ENCODE peak calls at places on chromosomes 12 and 14, in ten cellular contexts. V is astrocyte; R is CD8-positive, alpha-beta T cell; M is uterus; H is A549; J is endodermal cell; G is hepatocyte; C is IMR-90; T is PC-3; K is Peyer's patch. Q is an unnamed sample. For H3K4me1, the result is how much of the 10 kb centered on the place peaks cover.

GRCh38 chr14:94423465-94424056 is 29.0 kb downstream of the SERPINA11 start:
- DNase-seq in C (peak), T (peak), G (peak), K (peak), J (peak), H (peak), V (peak), M (peak), R (no peak), Q (peak)

GRCh38 chr12:851913-852312 is 97.6 kb downstream of the RAD52 start:
- DNase-seq in R (no peak), M (no peak), K (no peak), C (peak), T (peak), J (no peak), G (peak), H (peak), V (peak), Q (no peak)

GRCh38 chr14:81162941-81163340 is 57.8 kb downstream of the GTF2A1 start:
- DNase-seq in R (no peak), M (no peak), H (no peak), G (no peak), V (no peak), K (no peak), C (peak), J (no peak), T (peak), Q (no peak)

GRCh38 chr14:56199976-56200577 is 81.9 kb downstream of the PELI2 start:
- DNase-seq in T (no peak), H (no peak), V (peak), K (no peak), C (peak), M (no peak), G (no peak), J (no peak), R (no peak), Q (no peak)

GRCh38 chr12:27009926-27010325 is 4.3 kb downstream of the TM7SF3 start:
- DNase-seq in M (no peak), K (no peak), T (peak), J (no peak), C (no peak), V (no peak), R (no peak), G (no peak), H (no peak), Q (no peak)

GRCh38 chr14:38808734-38809455 is 294.1 kb downstream of the SEC23A start:
- DNase-seq in H (no peak), V (no peak), C (no peak), R (no peak), M (no peak), K (peak), G (peak), J (peak), T (peak), Q (no peak)

GRCh38 chr12:65631621-65632111 is 192.6 kb upstream of the HMGA2 start:
- DNase-seq in V (peak), R (no peak), J (no peak), K (no peak), H (peak), T (peak), M (no peak), G (peak), C (peak), Q (peak)

GRCh38 chr12:450438-450837 is 9.3 kb upstream of the B4GALNT3 start:
- DNase-seq in J (no peak), K (no peak), H (no peak), V (no peak), T (no peak), G (peak), C (no peak), M (no peak), R (no peak), Q (no peak)

GRCh38 chr14:105092124-105092911 is 27.1 kb upstream of the GPR132 start:
- DNase-seq in H (peak), K (peak), J (peak), M (peak), G (peak), R (no peak), V (no peak), C (no peak), T (peak), Q (no peak)

GRCh38 chr14:39383026-39383626 is 49.1 kb downstream of the FBXO33 start:
- DNase-seq in C (no peak), G (no peak), J (no peak), R (no peak), M (no peak), V (no peak), K (no peak), H (no peak), T (no peak), Q (no peak)

GRCh38 chr12:75487310-75487709 is 6.8 kb downstream of the GLIPR1 start:
- DNase-seq in R (no peak), G (no peak), J (peak), M (no peak), H (no peak), C (no peak), T (no peak), K (no peak), V (no peak), Q (no peak)

GRCh38 chr14:104119119-104119699 is 19.2 kb upstream of the KIF26A start:
- DNase-seq in V (no peak), C (no peak), H (no peak), M (no peak), G (no peak), R (no peak), J (peak), K (no peak), T (no peak), Q (no peak)

GRCh38 chr12:116532428-116532827 is 26.8 kb upstream of the MAP1LC3B2 start:
- DNase-seq in M (no peak), K (no peak), J (no peak), C (no peak), H (no peak), G (no peak), V (no peak), T (no peak), R (no peak), Q (no peak)

GRCh38 chr12:115160290-115161108 is 476.5 kb upstream of the TBX3 start:
- DNase-seq in M (no peak), T (no peak), K (no peak), J (no peak), H (no peak), R (no peak), C (no peak), G (no peak), V (no peak), Q (no peak)

GRCh38 chr12:123734268-123734667 is 22.1 kb downstream of the ATP6V0A2 start:
- DNase-seq in M (no peak), R (no peak), T (no peak), V (no peak), G (no peak), H (no peak), J (no peak), C (no peak), K (no peak), Q (no peak)

GRCh38 chr12:12441051-12441807 is 84.4 kb downstream of the BORCS5 start:
- DNase-seq in K (no peak), C (no peak), J (no peak), M (no peak), G (no peak), V (no peak), R (no peak), H (no peak), T (no peak), Q (no peak)

GRCh38 chr14:74015178-74015577 is 3.9 kb downstream of the ENTPD5 start:
- DNase-seq in G (no peak), J (no peak), T (no peak), R (no peak), H (no peak), C (no peak), V (no peak), M (no peak), K (no peak), Q (no peak)

GRCh38 chr12:121050725-121051124 is 11.7 kb upstream of the OASL start:
- DNase-seq in T (peak), J (peak), G (no peak), C (peak), M (no peak), R (no peak), V (no peak), K (no peak), H (no peak), Q (no peak)

GRCh38 chr12:124655317-124656213 is 88.2 kb upstream of the NCOR2 start:
- DNase-seq in C (peak), J (peak), T (no peak), V (peak), R (no peak), G (peak), H (peak), M (peak), K (no peak), Q (peak)

GRCh38 chr14:66495214-66496098 is 9.3 kb downstream of the CCDC196 start:
- DNase-seq in T (peak), J (peak), R (no peak), M (peak), G (peak), C (peak), V (peak), H (peak), K (no peak), Q (peak)

GRCh38 chr12:31521972-31522371 is 69.0 kb downstream of the DENND5B start:
- DNase-seq in V (no peak), R (no peak), K (no peak), J (no peak), C (peak), G (no peak), H (no peak), M (no peak), T (no peak), Q (no peak)

GRCh38 chr12:124086299-124086898 is 113.4 kb downstream of the ZNF664 start:
- DNase-seq in R (no peak), G (no peak), V (no peak), T (no peak), H (no peak), K (no peak), M (no peak), J (no peak), C (no peak), Q (no peak)

GRCh38 chr14:68782091-68782981 is 10.5 kb downstream of the ZFP36L1 start:
- DNase-seq in V (no peak), J (peak), C (no peak), G (peak), T (no peak), M (peak), R (peak), K (no peak), H (no peak), Q (no peak)

GRCh38 chr14:68780358-68781160 is 12.3 kb downstream of the ZFP36L1 start:
- DNase-seq in J (peak), C (peak), T (peak), V (peak), M (peak), K (peak), H (no peak), G (peak), R (no peak), Q (peak)

GRCh38 chr14:68779761-68780323 is 13.0 kb downstream of the ZFP36L1 start:
- DNase-seq in M (peak), H (no peak), C (peak), G (peak), J (peak), R (peak), T (peak), V (peak), K (no peak), Q (peak)

GRCh38 chr14:68783408-68784297 is 9.2 kb downstream of the ZFP36L1 start:
- DNase-seq in C (no peak), M (peak), K (peak), J (peak), H (no peak), G (peak), T (peak), R (no peak), V (no peak), Q (no peak)

GRCh38 chr14:68781161-68782021 is 11.5 kb downstream of the ZFP36L1 start:
- DNase-seq in H (no peak), G (peak), K (peak), T (no peak), M (peak), R (peak), C (no peak), V (no peak), J (peak), Q (no peak)
- H3K4me1 ChIP-seq in H (half or more), G (half or more), K (half or more), T (half or more), M (under half), R (half or more), C (under half), V (half or more), J (under half), Q (under half)

DNA sequence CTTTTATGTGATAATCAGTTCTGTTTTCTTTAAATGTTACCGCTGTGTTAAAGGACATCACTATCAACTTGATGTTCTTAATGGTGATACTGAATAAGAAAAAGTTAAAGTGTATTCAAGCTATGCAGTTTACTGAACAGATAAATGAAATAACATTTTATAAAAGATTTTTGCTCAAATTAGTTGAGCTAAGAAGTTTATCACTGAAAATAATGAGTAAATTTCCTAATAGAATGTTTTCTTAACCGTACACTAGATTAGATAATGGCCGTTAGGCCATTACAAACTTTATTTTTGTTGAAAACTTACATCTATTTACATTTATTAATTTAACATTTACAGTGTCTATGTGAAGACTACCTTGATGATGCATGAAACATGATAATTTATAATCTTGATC is 25.0 kb downstream of the ATF7IP start:
- DNase-seq in C (no peak), K (no peak), M (no peak), R (no peak), G (no peak), T (no peak), V (no peak), J (no peak), H (no peak), Q (no peak)
- H3K4me1 ChIP-seq in C (under half), K (under half), M (under half), R (half or more), G (under half), T (under half), V (under half), J (under half), H (under half), Q (half or more)

DNA sequence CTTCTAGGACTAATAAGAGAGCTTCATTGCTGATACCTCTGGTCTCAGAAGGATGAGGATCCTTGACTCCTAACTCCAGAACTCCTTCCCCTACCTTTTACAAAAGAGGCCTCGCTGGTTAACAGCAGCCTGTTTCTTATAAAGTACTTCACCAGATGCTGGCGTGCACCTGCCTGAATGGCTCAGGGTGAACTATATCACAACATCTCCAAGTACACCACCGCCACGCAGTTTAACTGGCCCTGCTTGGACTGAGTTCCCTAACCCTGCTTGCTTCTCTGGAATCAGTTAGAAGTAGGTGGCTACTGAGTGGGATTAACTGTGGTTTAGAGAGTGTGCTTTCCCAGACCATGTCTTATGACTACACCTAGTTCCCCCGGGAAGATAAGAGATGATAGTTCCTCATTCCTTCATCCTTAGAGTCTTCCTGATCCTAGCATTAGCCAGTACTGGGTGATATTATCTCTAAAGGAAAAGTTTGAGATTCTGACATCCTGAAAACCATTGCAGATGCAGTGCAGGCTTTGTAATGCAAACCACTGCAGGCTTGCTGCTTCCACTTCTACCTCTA is 3.0 kb downstream of the FOXJ2 start:
- DNase-seq in C (peak), G (peak), K (no peak), V (peak), J (peak), R (no peak), T (no peak), M (no peak), H (no peak), Q (no peak)
- H3K4me1 ChIP-seq in C (under half), G (under half), K (under half), V (under half), J (under half), R (half or more), T (under half), M (under half), H (under half), Q (half or more)

DNA sequence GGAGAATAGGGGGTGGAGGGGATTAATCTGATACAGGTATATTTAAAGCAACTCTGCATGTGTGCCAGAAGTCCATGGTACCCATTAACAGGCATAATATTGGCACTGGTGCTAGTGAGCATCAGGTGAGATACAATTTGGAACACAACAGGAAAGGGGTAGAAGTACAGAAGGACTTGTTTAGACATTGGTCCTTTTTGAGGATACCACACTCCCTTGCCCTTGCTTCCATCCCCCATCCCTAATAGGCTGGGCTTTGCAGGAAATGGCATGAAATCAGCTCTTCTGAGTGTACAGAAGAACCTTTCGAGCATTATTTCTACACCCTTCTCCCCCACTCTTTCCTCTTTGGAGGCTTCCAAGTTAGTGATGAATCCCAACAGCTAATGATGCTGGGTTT is 16.4 kb downstream of the PCBP2 start:
- DNase-seq in V (no peak), R (no peak), J (no peak), M (no peak), C (no peak), G (no peak), T (no peak), K (no peak), H (no peak), Q (no peak)
- H3K4me1 ChIP-seq in V (under half), R (under half), J (under half), M (under half), C (under half), G (under half), T (under half), K (under half), H (under half), Q (half or more)